ENCODE peak calls at places on chromosomes 6 and 20, in six cellular contexts. Y is retinal pigment epithelial cell, X is fibroblast of lung, O is body of pancreas, F is left lung, I is H7. M is an unnamed sample.

GRCh38 chr6:79413562-79414002 is 123.6 kb downstream of the LCA5 start:
- DNase-seq in Y (peak), X (peak), O (no peak), F (no peak), I (no peak), M (no peak)

GRCh38 chr6:157615411-157615763 is 207.7 kb upstream of the SNX9 start:
- DNase-seq in Y (no peak), X (peak), O (no peak), F (no peak), I (no peak), M (no peak)

GRCh38 chr6:16633465-16633864 is 127.8 kb downstream of the ATXN1 start:
- DNase-seq in Y (no peak), X (no peak), O (no peak), F (no peak), I (no peak), M (no peak)

GRCh38 chr6:10407674-10408054 is 7.2 kb downstream of the TFAP2A start:
- DNase-seq in Y (no peak), X (no peak), O (no peak), F (no peak), I (no peak), M (no peak)

GRCh38 chr6:2827112-2827511 is 14.6 kb downstream of the SERPINB1 start:
- DNase-seq in Y (no peak), X (no peak), O (no peak), F (no peak), I (no peak), M (no peak)

GRCh38 chr20:63580796-63581461 is 6.9 kb upstream of the HELZ2 start:
- DNase-seq in Y (no peak), X (peak), O (peak), F (no peak), I (peak), M (peak)

GRCh38 chr6:138637822-138638221 is 135.7 kb upstream of the CCDC28A start:
- DNase-seq in Y (no peak), X (no peak), O (no peak), F (no peak), I (no peak), M (no peak)

GRCh38 chr6:12293234-12293930 is 3.2 kb downstream of the EDN1 start:
- DNase-seq in Y (no peak), X (no peak), O (no peak), F (no peak), I (no peak), M (no peak)

GRCh38 chr6:10406556-10406955 is 8.3 kb downstream of the TFAP2A start:
- DNase-seq in Y (no peak), X (no peak), O (no peak), F (no peak), I (no peak), M (no peak)

GRCh38 chr6:43812850-43813584 is 43.0 kb downstream of the VEGFA start:
- DNase-seq in Y (no peak), X (peak), O (peak), F (no peak), I (no peak), M (no peak)

GRCh38 chr20:35840403-35840802 is 68.6 kb downstream of the PHF20 start:
- DNase-seq in Y (no peak), X (no peak), O (no peak), F (no peak), I (no peak), M (no peak)
- H3K4me3 ChIP-seq in Y (no peak), X (no peak), O (no peak), F (no peak), I (no peak), M (no peak)

DNA sequence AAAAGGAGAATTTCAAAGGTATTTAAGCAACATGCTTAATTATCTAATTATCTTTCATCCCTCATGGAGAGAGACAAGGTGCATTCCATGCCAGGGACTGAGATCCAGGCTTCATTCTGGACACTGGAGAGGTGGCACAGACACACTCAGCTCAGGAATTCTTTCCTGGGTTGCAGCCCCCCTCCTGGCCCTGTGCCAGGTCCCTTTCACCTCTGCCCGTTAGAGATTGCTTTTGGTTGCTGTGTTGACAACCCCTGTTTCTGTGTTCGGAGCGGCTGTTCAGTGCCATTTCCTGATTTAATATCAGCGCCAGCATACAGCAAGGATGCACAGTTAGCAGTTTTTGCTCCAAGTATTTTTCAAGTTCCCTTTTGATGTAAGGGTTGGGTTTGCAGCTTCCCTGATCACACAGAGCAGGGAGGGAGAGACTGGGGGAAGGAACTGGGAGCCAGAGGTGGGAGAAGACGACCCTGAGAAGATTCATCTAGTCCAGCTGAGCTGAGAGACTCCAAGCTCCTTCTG is 8.5 kb upstream of the MAFB start:
- DNase-seq in Y (no peak), X (no peak), O (no peak), F (no peak), I (no peak), M (no peak)
- H3K4me3 ChIP-seq in Y (no peak), X (no peak), O (no peak), F (no peak), I (no peak), M (no peak)

GRCh38 chr6:141587482-141588266 is 545.1 kb upstream of the GJE1 start:
- DNase-seq in Y (no peak), X (peak), O (no peak), F (no peak), I (no peak), M (no peak)
- H3K4me3 ChIP-seq in Y (no peak), X (no peak), O (no peak), F (no peak), I (no peak), M (no peak)

GRCh38 chr6:31614674-31615578 is at the start of gene AIF1:
- DNase-seq in Y (no peak), X (no peak), O (no peak), F (no peak), I (no peak), M (no peak)
- H3K4me3 ChIP-seq in Y (no peak), X (no peak), O (no peak), F (peak), I (no peak), M (no peak)

DNA sequence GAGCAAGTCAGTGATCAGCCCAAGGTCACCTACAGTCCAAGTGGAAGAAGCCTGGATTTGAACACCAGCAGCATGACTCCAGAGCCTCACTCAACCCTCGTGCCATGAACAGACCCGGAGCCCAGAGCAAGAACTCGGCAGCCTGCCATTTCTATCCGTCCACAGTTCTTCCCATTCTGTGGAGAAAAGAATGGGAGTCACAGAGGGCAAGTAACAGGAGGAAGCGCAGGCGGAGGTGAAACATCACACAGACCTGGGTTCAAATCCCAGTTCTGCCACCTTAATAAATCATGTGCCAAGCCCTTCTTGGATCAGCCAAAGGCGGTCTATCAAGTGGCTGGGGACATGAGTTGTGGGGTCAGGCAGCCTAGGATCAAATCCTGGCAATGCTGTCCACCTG is 4.3 kb downstream of the PREX1 start:
- DNase-seq in Y (no peak), X (no peak), O (no peak), F (no peak), I (peak), M (no peak)
- H3K4me3 ChIP-seq in Y (no peak), X (no peak), O (no peak), F (peak), I (no peak), M (no peak)